ENCODE peak calls at places on chromosomes 4 and X, in eight cellular contexts. J, L, I, H, X, Z, M and K are unnamed samples.

GRCh38 chrX:48475295-48475694 is 704 bp upstream of the FTSJ1 start:
- DNase-seq in J (no peak), L (no peak), I (no peak), H (no peak), X (no peak), Z (no peak), M (no peak), K (peak)

GRCh38 chr4:74365761-74366160 is 816 bp downstream of the EREG start:
- DNase-seq in J (no peak), L (no peak), I (no peak), H (peak), X (no peak), Z (peak), M (peak), K (no peak)

GRCh38 chr4:135277116-135277979 is 1075.8 kb upstream of the PABPC4L start:
- DNase-seq in J (no peak), L (no peak), I (no peak), H (no peak), X (no peak), Z (no peak), M (no peak), K (no peak)

GRCh38 chr4:1792832-1793495 is at the start of gene FGFR3:
- DNase-seq in J (no peak), L (no peak), I (no peak), H (peak), X (no peak), Z (no peak), M (no peak), K (peak)

GRCh38 chr4:176238157-176238608 is 30.8 kb downstream of the ASB5 start:
- DNase-seq in J (no peak), L (no peak), I (no peak), H (no peak), X (no peak), Z (no peak), M (peak), K (no peak)

GRCh38 chr4:109410776-109411175 is 22.8 kb upstream of the SEC24B start:
- DNase-seq in J (no peak), L (no peak), I (no peak), H (no peak), X (peak), Z (no peak), M (no peak), K (no peak)

GRCh38 chr4:81757706-81758105 is 286.0 kb upstream of the RASGEF1B start:
- DNase-seq in J (no peak), L (no peak), I (no peak), H (no peak), X (no peak), Z (no peak), M (no peak), K (peak)

GRCh38 chrX:84186603-84187358 is 1.2 kb downstream of the RPS6KA6 start:
- DNase-seq in J (no peak), L (peak), I (no peak), H (peak), X (no peak), Z (no peak), M (peak), K (no peak)

GRCh38 chr4:8303485-8304281 is 34.1 kb downstream of the HTRA3 start:
- DNase-seq in J (peak), L (peak), I (peak), H (peak), X (peak), Z (peak), M (peak), K (peak)

GRCh38 chrX:42247241-42247640 is 323.9 kb upstream of the CASK start:
- DNase-seq in J (no peak), L (no peak), I (no peak), H (no peak), X (no peak), Z (no peak), M (peak), K (no peak)

GRCh38 chrX:136598631-136599030 is 49.3 kb upstream of the CD40LG start:
- DNase-seq in J (no peak), L (no peak), I (no peak), H (no peak), X (no peak), Z (no peak), M (no peak), K (no peak)

DNA sequence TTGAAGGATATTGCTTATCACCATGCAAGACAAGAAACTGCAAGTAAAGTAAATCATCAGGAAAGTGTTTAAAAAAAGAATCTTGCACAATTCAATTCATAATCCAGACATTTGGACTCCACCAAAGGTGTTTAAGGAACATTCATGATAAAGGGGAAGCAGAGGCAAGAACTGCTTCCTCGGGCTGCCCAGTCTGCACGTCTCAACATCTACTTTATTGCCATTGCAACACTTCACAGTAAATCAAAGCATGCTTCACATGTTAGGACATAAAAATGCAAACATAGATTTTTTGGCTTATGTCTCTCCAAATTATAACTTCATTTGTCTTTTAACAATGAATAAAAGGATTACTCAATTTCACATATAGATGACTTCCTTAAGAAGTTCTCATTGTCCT is 42.5 kb downstream of the MID1 start:
- DNase-seq in J (no peak), L (no peak), I (no peak), H (no peak), X (no peak), Z (no peak), M (peak), K (no peak)
- TF ChIP-seq POLR2A in J (no peak), L (no peak), I (no peak), H (no peak), X (no peak), Z (no peak), M (no peak), K (no peak)

GRCh38 chr4:12949719-12950118 is 534.4 kb downstream of the RAB28 start:
- DNase-seq in J (no peak), L (no peak), I (no peak), H (no peak), X (no peak), Z (no peak), M (no peak), K (no peak)
- TF ChIP-seq POLR2A in J (no peak), L (no peak), I (no peak), H (no peak), X (no peak), Z (no peak), M (no peak), K (no peak)

DNA sequence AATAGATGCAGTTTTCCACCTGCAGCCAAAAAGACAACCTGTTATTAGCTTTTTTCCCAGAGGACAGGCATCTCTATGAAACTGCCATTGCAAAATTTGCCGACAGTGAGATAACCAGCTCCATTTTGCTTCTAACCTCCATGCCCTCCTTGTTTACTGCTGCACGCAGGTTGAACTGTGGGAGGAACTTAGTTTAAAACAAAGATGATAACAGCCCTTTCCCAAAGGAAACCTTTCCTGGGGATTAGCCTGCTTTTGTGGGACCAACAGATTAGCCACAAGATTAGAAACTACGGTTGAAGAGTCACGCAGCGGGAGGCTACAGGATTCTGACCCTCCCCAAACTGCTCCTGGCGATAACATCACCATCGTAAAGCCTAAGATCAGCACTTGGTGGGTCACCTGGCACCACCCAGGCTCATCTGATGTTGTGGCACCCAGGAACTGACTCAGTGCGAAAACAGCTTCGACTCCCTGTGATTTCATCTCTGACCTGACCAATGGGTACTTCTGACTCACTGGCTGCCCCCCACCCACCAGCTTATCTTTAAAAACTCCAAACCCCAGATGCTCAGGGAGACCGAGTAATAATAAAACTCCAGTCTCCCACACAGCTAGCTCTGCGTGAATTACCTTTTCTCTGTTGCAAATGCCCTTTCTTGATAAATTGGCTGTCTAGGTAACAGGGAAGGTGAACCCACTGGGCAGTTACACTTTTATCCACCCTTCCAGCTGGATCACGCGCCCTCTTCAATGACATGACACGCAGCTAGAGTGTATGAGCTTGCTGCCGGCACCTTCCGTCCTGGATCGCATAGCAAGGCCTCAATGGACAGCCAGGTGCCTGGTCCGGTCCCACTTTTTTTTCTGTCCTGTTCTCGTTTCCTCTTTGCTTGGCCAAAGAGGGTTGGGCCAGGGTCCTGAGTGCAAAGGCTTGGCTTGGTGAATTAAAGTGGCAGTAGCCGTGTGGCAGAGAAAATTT is 27.2 kb downstream of the NOP14 start:
- DNase-seq in J (peak), L (peak), I (no peak), H (no peak), X (peak), Z (peak), M (no peak), K (peak)
- TF ChIP-seq POLR2A in J (no peak), L (no peak), I (no peak), H (no peak), X (no peak), Z (no peak), M (peak), K (peak)

GRCh38 chr4:153850525-153851280 is 61.8 kb upstream of the SFRP2 start:
- DNase-seq in J (no peak), L (no peak), I (no peak), H (no peak), X (no peak), Z (no peak), M (no peak), K (no peak)

DNA sequence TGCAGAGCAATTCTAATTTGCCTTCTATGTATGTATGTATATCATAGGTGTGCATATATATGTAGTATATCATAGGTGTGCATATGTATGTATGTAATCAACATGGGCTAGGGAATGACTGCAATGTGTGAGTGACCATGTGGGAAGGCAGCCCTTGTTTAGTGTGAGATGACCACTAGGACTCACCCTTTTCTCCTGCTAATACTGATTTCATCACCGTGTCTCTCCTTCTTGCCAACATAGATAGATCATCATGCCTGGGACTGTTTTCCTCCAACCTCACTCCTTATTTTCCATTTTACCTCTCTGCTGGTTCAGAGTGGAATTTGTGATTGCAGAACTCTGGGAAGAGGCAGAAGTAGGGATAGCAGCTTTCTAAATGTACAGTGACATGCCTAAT is 63.6 kb upstream of the SFRP2 start:
- DNase-seq in J (no peak), L (no peak), I (no peak), H (no peak), X (no peak), Z (no peak), M (no peak), K (no peak)
- TF ChIP-seq POLR2A in J (no peak), L (no peak), I (no peak), H (no peak), X (no peak), Z (no peak), M (no peak), K (no peak)